ENCODE peak calls at places on chromosome 6, in seven cellular contexts. J is HCT116, G is H1, W is K562, Z is GM12878, M is HepG2, B is SK-N-SH. Y is an unnamed sample.

GRCh38 chr6:150494236-150494635 is 105.4 kb upstream of the PLEKHG1 start:
- DNase-seq in J (no peak), G (no peak), W (no peak), Z (no peak), M (no peak), B (no peak), Y (no peak)

GRCh38 chr6:7590918-7591302 is 912 bp downstream of the SNRNP48 start:
- DNase-seq in J (no peak), G (no peak), W (peak; percentile 36), Z (no peak), M (peak; percentile 30), B (peak; percentile 18), Y (peak; percentile 22)

GRCh38 chr6:6007311-6008113 is 787 bp upstream of the NRN1 start:
- DNase-seq in J (no peak), G (no peak), W (no peak), Z (no peak), M (no peak), B (peak; percentile 68), Y (peak; percentile 50)

GRCh38 chr6:114171473-114171872 is 171.3 kb downstream of the HS3ST5 start:
- DNase-seq in J (no peak), G (no peak), W (no peak), Z (no peak), M (no peak), B (no peak), Y (no peak)

GRCh38 chr6:16103708-16104107 is 25.2 kb upstream of the MYLIP start:
- DNase-seq in J (no peak), G (no peak), W (no peak), Z (no peak), M (no peak), B (no peak), Y (no peak)

GRCh38 chr6:80233955-80234354 is 127.5 kb downstream of the BCKDHB start:
- DNase-seq in J (no peak), G (no peak), W (no peak), Z (no peak), M (no peak), B (no peak), Y (no peak)

GRCh38 chr6:49072885-49073620 is 390.0 kb downstream of the MMUT start:
- DNase-seq in J (no peak), G (no peak), W (no peak), Z (no peak), M (no peak), B (no peak), Y (no peak)

GRCh38 chr6:20948531-20948930 is 414.3 kb downstream of the CDKAL1 start:
- DNase-seq in J (no peak), G (no peak), W (no peak), Z (no peak), M (no peak), B (no peak), Y (no peak)

GRCh38 chr6:70289299-70289698 is 13.6 kb downstream of the COL9A1 start:
- DNase-seq in J (no peak), G (no peak), W (no peak), Z (no peak), M (peak; percentile 14), B (peak; percentile 13), Y (no peak)

GRCh38 chr6:165722022-165722421 is 59.0 kb upstream of the PDE10A start:
- DNase-seq in J (no peak), G (no peak), W (no peak), Z (no peak), M (no peak), B (no peak), Y (no peak)

GRCh38 chr6:107108201-107108890 is 7.0 kb downstream of the BEND3 start:
- DNase-seq in J (no peak), G (no peak), W (no peak), Z (no peak), M (no peak), B (no peak), Y (no peak)
- H3K4me2 ChIP-seq in J (no peak overlapping the region), G (no peak overlapping the region), W (no peak overlapping the region), Z (no peak overlapping the region), M (no peak overlapping the region), B (no peak overlapping the region), Y (no peak overlapping the region)

DNA sequence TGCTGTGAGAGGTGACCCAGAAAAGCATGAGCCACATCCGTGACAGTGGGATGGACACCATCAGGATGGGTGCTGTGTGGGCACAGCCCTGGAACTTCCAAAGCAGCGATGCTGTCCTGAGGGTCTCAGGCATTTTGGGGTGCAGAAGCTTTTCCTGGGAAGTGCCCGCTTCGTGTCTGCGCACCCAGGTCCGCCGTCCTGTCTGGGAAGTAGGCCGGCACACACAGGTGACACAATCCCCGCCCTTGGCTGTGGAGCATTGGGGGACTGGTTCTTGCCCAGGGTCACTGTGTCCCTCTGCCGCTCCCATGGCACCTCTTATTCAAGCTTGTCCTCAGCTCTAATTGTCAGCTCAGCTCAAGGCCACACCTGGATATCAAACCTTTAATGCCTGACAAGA is 112.6 kb downstream of the ZDHHC14 start:
- DNase-seq in J (no peak), G (no peak), W (no peak), Z (no peak), M (no peak), B (no peak), Y (no peak)
- TF ChIP-seq MAX in J (no peak), G (no peak), W (no peak), Z (no peak), M (no peak), B (no peak), Y (no peak)

DNA sequence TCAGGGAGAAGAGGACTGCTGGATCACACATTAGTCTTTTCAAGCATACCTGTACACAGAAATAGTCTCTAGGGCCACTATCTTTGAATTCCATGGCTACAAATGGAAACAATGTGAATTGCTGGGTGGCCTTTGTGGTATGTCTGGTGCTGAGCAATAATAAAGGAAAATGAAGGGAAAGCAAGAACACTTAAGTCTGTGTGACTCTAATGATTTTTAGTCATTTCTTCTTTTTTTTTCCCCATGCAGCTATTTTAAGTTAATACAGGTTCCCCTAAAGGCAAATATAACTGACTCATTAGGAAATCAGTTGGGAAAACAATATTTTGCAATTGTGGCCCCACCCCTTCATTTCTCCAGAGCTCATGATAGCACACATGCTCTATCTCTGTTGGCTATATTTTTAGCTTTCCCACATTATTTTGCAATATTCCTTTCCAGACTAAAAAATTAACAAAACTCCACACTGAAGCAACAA is 367.7 kb downstream of the GRIK2 start:
- DNase-seq in J (no peak), G (no peak), W (no peak), Z (no peak), M (no peak), B (no peak), Y (no peak)
- TF ChIP-seq POLR2AphosphoS5 in J (no peak), G (no peak), W (no peak), Z (no peak), M (no peak), B (no peak), Y (no peak)

GRCh38 chr6:3591970-3592369 is 135.1 kb upstream of the SLC22A23 start:
- DNase-seq in J (no peak), G (no peak), W (no peak), Z (no peak), M (no peak), B (no peak), Y (no peak)
- H3K4me2 ChIP-seq in J (no peak overlapping the region), G (no peak overlapping the region), W (no peak overlapping the region), Z (no peak overlapping the region), M (no peak overlapping the region), B (no peak overlapping the region), Y (no peak overlapping the region)

Y was measured in endothelial cell of umbilical vein.